ENCODE peak calls at places on chromosomes 3 and 15, in eight cellular contexts. G, L, C, M, O, N, W and T are unnamed samples.
A peak's percentile ranks its signal among the peaks of the same experiment; 100 is the strongest.

GRCh38 chr15:98648654-98649537 is 557 bp downstream of the IGF1R start:
- DNase-seq in G (no peak), L (peak; percentile 60), C (no peak), M (no peak), O (peak; percentile 67), N (peak; percentile 64), W (peak; percentile 47), T (peak; percentile 62)

GRCh38 chr3:81643721-81644120 is 117.7 kb downstream of the GBE1 start:
- DNase-seq in G (no peak), L (no peak), C (no peak), M (no peak), O (no peak), N (no peak), W (peak; percentile 45), T (peak; percentile 25)

GRCh38 chr3:171088984-171089754 is 62.6 kb upstream of the SLC2A2 start:
- DNase-seq in G (no peak), L (no peak), C (no peak), M (no peak), O (no peak), N (no peak), W (peak; percentile 95), T (no peak)

GRCh38 chr15:98745179-98745578 is 96.8 kb downstream of the IGF1R start:
- DNase-seq in G (no peak), L (no peak), C (no peak), M (no peak), O (no peak), N (no peak), W (no peak), T (no peak)

GRCh38 chr3:29286841-29287240 is 6.0 kb downstream of the RBMS3 start:
- DNase-seq in G (no peak), L (no peak), C (no peak), M (no peak), O (no peak), N (no peak), W (peak; percentile 82), T (no peak)

GRCh38 chr3:187753516-187753915 is 8.2 kb upstream of the BCL6 start:
- DNase-seq in G (no peak), L (no peak), C (no peak), M (no peak), O (no peak), N (no peak), W (no peak), T (no peak)

GRCh38 chr15:50767332-50767861 is 1.9 kb upstream of the SPPL2A start:
- DNase-seq in G (no peak), L (no peak), C (no peak), M (no peak), O (peak; percentile 23), N (peak; percentile 54), W (no peak), T (no peak)

GRCh38 chr3:161305095-161305991 is 66.0 kb downstream of the SPTSSB start:
- DNase-seq in G (no peak), L (no peak), C (peak; percentile 31), M (no peak), O (no peak), N (no peak), W (peak; percentile 27), T (no peak)

GRCh38 chr3:121748638-121749275 is 784 bp downstream of the GOLGB1 start:
- DNase-seq in G (no peak), L (peak; percentile 79), C (peak; percentile 15), M (no peak), O (peak; percentile 85), N (no peak), W (peak; percentile 50), T (peak; percentile 83)

GRCh38 chr15:96893159-96893906 is 562.8 kb downstream of the NR2F2 start:
- DNase-seq in G (no peak), L (peak; percentile 28), C (no peak), M (no peak), O (peak; percentile 11), N (no peak), W (no peak), T (peak; percentile 43)

GRCh38 chr3:8765528-8765927 is 3.9 kb downstream of the OXTR start:
- DNase-seq in G (peak; percentile 92), L (no peak), C (no peak), M (no peak), O (no peak), N (no peak), W (no peak), T (no peak)

GRCh38 chr15:49421991-49422390 is 1.1 kb upstream of the FGF7 start:
- DNase-seq in G (no peak), L (peak; percentile 40), C (no peak), M (no peak), O (peak; percentile 51), N (peak; percentile 25), W (peak; percentile 81), T (peak; percentile 26)

GRCh38 chr3:46200211-46200610 is 7.9 kb downstream of the CCR1 start:
- DNase-seq in G (peak; percentile 60), L (no peak), C (no peak), M (no peak), O (no peak), N (no peak), W (no peak), T (no peak)

GRCh38 chr3:129820587-129820986 is 72.9 kb downstream of the TMCC1 start:
- DNase-seq in G (no peak), L (no peak), C (no peak), M (no peak), O (no peak), N (no peak), W (no peak), T (no peak)

GRCh38 chr15:44468713-44469385 is 41.4 kb downstream of the CTDSPL2 start:
- DNase-seq in G (no peak), L (no peak), C (peak; percentile 15), M (no peak), O (no peak), N (no peak), W (peak; percentile 83), T (no peak)

GRCh38 chr3:31077826-31078225 is 183.4 kb upstream of the GADL1 start:
- DNase-seq in G (no peak), L (no peak), C (no peak), M (no peak), O (no peak), N (no peak), W (peak; percentile 54), T (no peak)

GRCh38 chr15:67033521-67033920 is 31.9 kb upstream of the SMAD3 start:
- DNase-seq in G (no peak), L (no peak), C (no peak), M (no peak), O (no peak), N (peak; percentile 34), W (no peak), T (no peak)

DNA sequence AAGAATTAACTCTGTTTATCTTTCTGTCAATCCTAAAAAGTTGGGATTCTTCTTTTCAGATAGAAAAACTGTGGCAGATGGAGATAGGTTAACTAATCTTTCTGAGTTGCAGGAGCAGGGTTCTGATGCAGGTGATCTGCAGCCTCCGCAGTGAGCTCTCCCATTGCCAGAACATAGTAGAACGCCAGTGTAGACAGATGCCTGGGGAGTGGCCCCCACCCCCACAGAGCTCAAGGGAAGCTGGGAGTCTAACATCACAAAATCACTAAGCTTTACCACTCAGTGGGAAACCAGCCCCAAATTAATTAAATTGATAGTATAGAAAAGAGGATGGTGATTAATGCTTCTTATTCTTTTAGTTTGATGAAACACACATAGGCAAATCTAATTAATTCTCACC is 295.0 kb upstream of the ATP10A start:
- DNase-seq in G (no peak), L (no peak), C (no peak), M (no peak), O (no peak), N (no peak), W (no peak), T (no peak)
- H3K9me3 ChIP-seq in G (no peaks in the 10 kb centered on the region), L (no peaks in the 10 kb centered on the region), C (no peaks in the 10 kb centered on the region), M (no peaks in the 10 kb centered on the region), O (no peaks in the 10 kb centered on the region), N (no peaks in the 10 kb centered on the region), W (no peaks in the 10 kb centered on the region), T (no peaks in the 10 kb centered on the region)

GRCh38 chr15:77909131-77909940 is 168.2 kb downstream of the TBC1D2B start:
- DNase-seq in G (no peak), L (peak; percentile 15), C (no peak), M (no peak), O (no peak), N (no peak), W (no peak), T (no peak)
- TF ChIP-seq POLR2A in G (no peak), L (no peak), C (no peak), M (no peak), O (no peak), N (no peak), W (no peak), T (no peak)

GRCh38 chr3:182568756-182569155 is 224.5 kb upstream of the ATP11B start:
- DNase-seq in G (no peak), L (no peak), C (no peak), M (no peak), O (no peak), N (no peak), W (no peak), T (no peak)

GRCh38 chr3:182570934-182571594 is 222.2 kb upstream of the ATP11B start:
- DNase-seq in G (no peak), L (no peak), C (no peak), M (no peak), O (no peak), N (no peak), W (no peak), T (no peak)

GRCh38 chr3:182565916-182566524 is 227.3 kb upstream of the ATP11B start:
- DNase-seq in G (no peak), L (no peak), C (no peak), M (no peak), O (no peak), N (no peak), W (no peak), T (no peak)

GRCh38 chr3:182568206-182568605 is 225.1 kb upstream of the ATP11B start:
- DNase-seq in G (no peak), L (no peak), C (no peak), M (no peak), O (no peak), N (no peak), W (no peak), T (no peak)

GRCh38 chr3:182567666-182568065 is 225.6 kb upstream of the ATP11B start:
- DNase-seq in G (no peak), L (no peak), C (no peak), M (no peak), O (no peak), N (no peak), W (no peak), T (no peak)
- H3K27ac ChIP-seq in G (no peak overlapping the region), L (no peak overlapping the region), C (no peak overlapping the region), M (no peak overlapping the region), O (no peak overlapping the region), N (no peak overlapping the region), W (no peak overlapping the region), T (no peak overlapping the region)

GRCh38 chr3:104281713-104282112 is 1085.0 kb upstream of the ALCAM start:
- DNase-seq in G (no peak), L (no peak), C (no peak), M (no peak), O (no peak), N (no peak), W (no peak), T (no peak)

GRCh38 chr3:104275199-104275598 is 1091.5 kb upstream of the ALCAM start:
- DNase-seq in G (no peak), L (no peak), C (no peak), M (no peak), O (no peak), N (no peak), W (no peak), T (no peak)

DNA sequence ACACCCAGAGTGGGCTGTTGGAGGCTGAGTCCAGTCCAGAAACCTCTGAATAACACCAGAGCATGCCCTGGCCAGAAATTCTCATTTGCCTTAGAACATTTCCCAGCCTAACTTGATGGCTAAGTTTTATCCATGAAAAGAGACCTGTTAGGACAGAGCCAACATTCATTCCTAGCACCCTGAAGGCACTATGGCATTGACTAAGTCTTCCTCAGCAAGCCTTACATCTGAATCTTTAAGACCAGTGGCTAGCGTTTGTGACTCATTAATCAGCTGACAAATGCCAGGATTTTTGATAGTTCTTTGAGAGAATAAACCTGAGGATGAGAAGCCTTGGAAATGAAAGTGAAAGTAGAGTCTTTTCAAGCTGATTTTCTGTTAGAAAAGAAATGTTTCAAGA is 1087.1 kb upstream of the ALCAM start:
- DNase-seq in G (no peak), L (no peak), C (no peak), M (no peak), O (no peak), N (no peak), W (peak; percentile 50), T (no peak)
- H3K9me3 ChIP-seq in G (peaks cover 32% of the 10 kb centered on the region), L (no peaks in the 10 kb centered on the region), C (peaks cover 17% of the 10 kb centered on the region), M (no peaks in the 10 kb centered on the region), O (peaks cover 17% of the 10 kb centered on the region), N (peaks cover 22% of the 10 kb centered on the region), W (peaks cover 4% of the 10 kb centered on the region), T (no peaks in the 10 kb centered on the region)